ENCODE peak calls at places on chromosome X, in four cellular contexts. A, Q, I and F are unnamed samples.

GRCh38 chrX:149467920-149468319 is 37.2 kb downstream of the IDS start:
- DNase-seq in A (no peak), Q (no peak), I (no peak), F (no peak)

GRCh38 chrX:148310402-148311200 is 189.8 kb upstream of the AFF2 start:
- DNase-seq in A (no peak), Q (no peak), I (no peak), F (no peak)

GRCh38 chrX:96591418-96591817 is 93.2 kb upstream of the DIAPH2 start:
- DNase-seq in A (no peak), Q (no peak), I (no peak), F (no peak)

GRCh38 chrX:84047339-84047738 is 140.7 kb downstream of the RPS6KA6 start:
- DNase-seq in A (no peak), Q (no peak), I (no peak), F (no peak)

GRCh38 chrX:132119283-132119682 is 8.5 kb downstream of the FRMD7 start:
- DNase-seq in A (peak; percentile 0), Q (no peak), I (no peak), F (no peak)

GRCh38 chrX:29231800-29232199 is 644.6 kb downstream of the IL1RAPL1 start:
- DNase-seq in A (no peak), Q (no peak), I (no peak), F (peak; percentile 2)

GRCh38 chrX:123408856-123409737 is 225.0 kb downstream of the GRIA3 start:
- DNase-seq in A (no peak), Q (no peak), I (no peak), F (no peak)

GRCh38 chrX:45849261-45849660 is 648.6 kb upstream of the DIPK2B start:
- DNase-seq in A (peak; percentile 61), Q (peak; percentile 4), I (no peak), F (peak; percentile 76)

GRCh38 chrX:499870-500364 is 113.2 kb upstream of the PPP2R3B start:
- DNase-seq in A (no peak), Q (no peak), I (peak; percentile 43), F (no peak)

GRCh38 chrX:154750301-154751120 is at the start of gene GAB3:
- DNase-seq in A (no peak), Q (peak; percentile 41), I (peak; percentile 41), F (no peak)

GRCh38 chrX:108494416-108495095 is 54.9 kb downstream of the COL4A5 start:
- DNase-seq in A (no peak), Q (no peak), I (no peak), F (no peak)

GRCh38 chrX:134542485-134542884 is 82.5 kb downstream of the HPRT1 start:
- DNase-seq in A (no peak), Q (peak; percentile 52), I (no peak), F (peak; percentile 53)

GRCh38 chrX:154057790-154058189 is 38.1 kb upstream of the IRAK1 start:
- DNase-seq in A (peak; percentile 13), Q (no peak), I (no peak), F (no peak)

GRCh38 chrX:134599173-134599914 is 58.9 kb downstream of the PLAC1 start:
- DNase-seq in A (no peak), Q (no peak), I (no peak), F (no peak)

GRCh38 chrX:53280703-53281320 is 572 bp downstream of the IQSEC2 start:
- DNase-seq in A (no peak), Q (no peak), I (no peak), F (no peak)

GRCh38 chrX:6468716-6469115 is 66.2 kb downstream of the VCX3A start:
- DNase-seq in A (no peak), Q (no peak), I (no peak), F (peak; percentile 2)

GRCh38 chrX:97109730-97110129 is 226.0 kb downstream of the RPA4 start:
- DNase-seq in A (no peak), Q (no peak), I (no peak), F (no peak)

GRCh38 chrX:154373340-154374306 is 811 bp downstream of the FLNA start:
- DNase-seq in A (peak; percentile 59), Q (peak; percentile 75), I (peak; percentile 79), F (peak; percentile 72)

GRCh38 chrX:30863969-30864368 is 25.1 kb downstream of the TAB3 start:
- DNase-seq in A (no peak), Q (no peak), I (no peak), F (no peak)

GRCh38 chrX:24466025-24466424 is 939 bp downstream of the PDK3 start:
- DNase-seq in A (no peak), Q (no peak), I (no peak), F (no peak)

GRCh38 chrX:76109654-76110053 is 63.2 kb upstream of the PBDC1 start:
- DNase-seq in A (no peak), Q (no peak), I (no peak), F (no peak)

GRCh38 chrX:100353326-100353725 is 56.7 kb downstream of the PCDH19 start:
- DNase-seq in A (no peak), Q (no peak), I (no peak), F (no peak)

GRCh38 chrX:18674417-18674787 is 2.5 kb upstream of the RS1 start:
- DNase-seq in A (no peak), Q (no peak), I (peak; percentile 58), F (no peak)

GRCh38 chrX:111095974-111096870 is at the start of gene PAK3:
- DNase-seq in A (no peak), Q (no peak), I (peak; percentile 41), F (peak; percentile 19)

GRCh38 chrX:4764888-4765287 is 1051.4 kb upstream of the PRKX start:
- DNase-seq in A (no peak), Q (no peak), I (no peak), F (no peak)

GRCh38 chrX:32395878-32396277 is 815.5 kb downstream of the DMD start:
- DNase-seq in A (no peak), Q (no peak), I (no peak), F (no peak)

GRCh38 chrX:71637848-71638247 is 19.5 kb upstream of the CXCR3 start:
- DNase-seq in A (no peak), Q (peak; percentile 23), I (no peak), F (no peak)

GRCh38 chrX:57103489-57103888 is 17.9 kb downstream of the SPIN2B start:
- DNase-seq in A (no peak), Q (no peak), I (no peak), F (no peak)

GRCh38 chrX:115560211-115560977 is 580 bp upstream of the PLS3 start:
- DNase-seq in A (peak; percentile 63), Q (no peak), I (no peak), F (peak; percentile 96)
- TF ChIP-seq HMGXB4 in A (no peak), Q (no peak), I (no peak), F (no peak)

GRCh38 chrX:42739258-42739657 is 38.7 kb downstream of the PPP1R2C start:
- DNase-seq in A (no peak), Q (no peak), I (no peak), F (no peak)
- TF ChIP-seq HMGXB4 in A (no peak), Q (no peak), I (no peak), F (no peak)

GRCh38 chrX:15525664-15526416 is 25.2 kb downstream of the BMX start:
- DNase-seq in A (no peak), Q (no peak), I (no peak), F (no peak)
- TF ChIP-seq HMGXB4 in A (no peak), Q (no peak), I (no peak), F (no peak)

DNA sequence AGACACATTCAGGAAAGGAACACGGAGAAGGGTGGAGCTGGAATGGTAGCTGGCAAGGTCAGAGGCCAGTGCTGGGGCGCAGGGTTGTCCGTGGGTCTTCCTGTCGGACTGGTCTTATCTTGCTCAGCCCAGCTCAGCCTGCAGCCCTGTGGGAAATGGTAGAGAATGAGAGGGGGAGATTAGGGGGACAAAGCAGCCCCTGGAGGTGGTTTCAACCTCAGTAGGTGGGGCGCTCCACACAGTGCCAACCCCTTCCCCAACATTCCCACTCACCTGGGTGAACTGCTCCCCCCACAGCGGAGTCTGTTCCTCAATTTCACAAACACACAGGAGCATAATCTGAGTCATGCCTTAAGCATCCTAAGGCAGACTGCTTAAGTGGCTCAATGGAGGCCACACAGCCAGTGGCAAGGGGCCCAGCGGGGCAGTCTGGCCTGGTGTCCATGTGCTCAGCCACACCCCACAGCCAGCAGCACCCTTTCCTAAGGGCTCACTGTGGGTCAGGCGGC is 6.8 kb upstream of the HDAC6 start:
- DNase-seq in A (no peak), Q (peak; percentile 79), I (no peak), F (peak; percentile 15)
- TF ChIP-seq HMGXB4 in A (no peak), Q (no peak), I (no peak), F (no peak)